ENCODE peak calls at places on chromosomes 1 and 21, in seven cellular contexts. P is colonic mucosa; W is fibroblast of lung; J is lower lobe of right lung; X is CD8-positive, alpha-beta memory T cell; U is GM23248; Z is iPS DF 6.9. C is an unnamed sample.

GRCh38 chr21:42777757-42778344 is 101.5 kb downstream of the WDR4 start:
- DNase-seq in Z (no peak), J (peak; percentile 39), U (no peak), W (no peak), P (no peak), X (no peak), C (no peak)

GRCh38 chr1:145997156-145998023 is 1.0 kb upstream of the TXNIP start:
- DNase-seq in Z (no peak), U (no peak), W (no peak), P (no peak), J (peak; percentile 71), X (peak; percentile 32), C (peak; percentile 74)

GRCh38 chr21:34544032-34544496 is 32.1 kb upstream of the KCNE1 start:
- DNase-seq in P (peak; percentile 88), J (peak; percentile 69), X (no peak), W (peak; percentile 69), Z (peak; percentile 63), U (peak; percentile 78), C (peak; percentile 60)

GRCh38 chr1:77680173-77680572 is 2.3 kb downstream of the ZZZ3 start:
- DNase-seq in U (no peak), W (no peak), J (no peak), X (no peak), Z (no peak), P (no peak), C (no peak)

GRCh38 chr1:245220381-245220985 is 65.7 kb downstream of the KIF26B start:
- DNase-seq in W (no peak), X (no peak), J (no peak), U (no peak), Z (no peak), P (no peak), C (no peak)

GRCh38 chr1:1996207-1996651 is 7.4 kb downstream of the CFAP74 start:
- DNase-seq in X (no peak), W (peak; percentile 44), U (no peak), Z (no peak), J (no peak), P (no peak), C (no peak)

GRCh38 chr1:212951058-212951923 is 950 bp downstream of the VASH2 start:
- DNase-seq in P (no peak), Z (no peak), W (no peak), X (no peak), U (peak; percentile 36), J (no peak), C (peak; percentile 21)

GRCh38 chr1:182698977-182699672 is 14.7 kb upstream of the RGS8 start:
- DNase-seq in U (no peak), X (no peak), Z (no peak), W (no peak), P (no peak), J (no peak), C (peak; percentile 30)

GRCh38 chr21:36478941-36479340 is 981 bp downstream of the CLDN14 start:
- DNase-seq in W (no peak), P (no peak), J (no peak), X (no peak), Z (no peak), U (peak; percentile 55), C (no peak)

GRCh38 chr1:24266398-24266941 is 52.7 kb upstream of the GRHL3 start:
- DNase-seq in J (no peak), P (no peak), Z (no peak), U (peak; percentile 95), W (peak; percentile 82), X (no peak), C (no peak)

GRCh38 chr1:169250022-169250421 is 117.6 kb downstream of the NME7 start:
- DNase-seq in Z (no peak), X (no peak), W (peak; percentile 10), U (no peak), P (no peak), J (no peak), C (no peak)

GRCh38 chr1:180502361-180503273 is at the start of gene ACBD6:
- DNase-seq in U (peak; percentile 96), X (peak; percentile 68), W (peak; percentile 89), P (peak; percentile 83), J (peak; percentile 91), Z (no peak), C (peak; percentile 85)

GRCh38 chr1:12696658-12697057 is 19.3 kb upstream of the AADACL3 start:
- DNase-seq in W (no peak), J (no peak), P (no peak), X (no peak), Z (no peak), U (no peak), C (no peak)

GRCh38 chr1:60832372-60832771 is 250.0 kb upstream of the NFIA start:
- DNase-seq in J (no peak), W (no peak), Z (no peak), P (no peak), U (no peak), X (no peak), C (no peak)

GRCh38 chr1:77834771-77835334 is 53.6 kb upstream of the NEXN start:
- DNase-seq in J (no peak), W (peak; percentile 94), X (no peak), P (peak; percentile 47), Z (no peak), U (peak; percentile 63), C (no peak)

GRCh38 chr1:207884276-207885029 is 26.5 kb downstream of the CD34 start:
- DNase-seq in Z (no peak), P (no peak), U (no peak), J (no peak), W (no peak), X (no peak), C (no peak)

GRCh38 chr1:9721606-9722377 is 70.3 kb downstream of the PIK3CD start:
- DNase-seq in X (peak; percentile 72), P (peak; percentile 48), W (peak; percentile 14), J (no peak), U (peak; percentile 30), Z (no peak), C (no peak)

GRCh38 chr1:210132582-210132981 is 100.0 kb upstream of the SERTAD4 start:
- DNase-seq in J (no peak), Z (peak; percentile 18), W (peak; percentile 55), U (peak; percentile 57), P (no peak), X (no peak), C (no peak)

GRCh38 chr1:176450526-176450925 is 12.4 kb upstream of the PAPPA2 start:
- DNase-seq in J (no peak), W (no peak), U (peak; percentile 72), X (no peak), Z (no peak), P (no peak), C (no peak)

GRCh38 chr1:212967767-212968166 is 17.4 kb downstream of the VASH2 start:
- DNase-seq in Z (peak; percentile 48), P (no peak), X (no peak), U (peak; percentile 64), J (no peak), W (peak; percentile 18), C (no peak)

GRCh38 chr1:214551052-214551435 is 358 bp downstream of the PTPN14 start:
- DNase-seq in X (no peak), U (no peak), W (no peak), Z (no peak), J (peak; percentile 59), P (peak; percentile 47), C (no peak)

GRCh38 chr1:9028921-9029715 is 2.9 kb upstream of the SLC2A7 start:
- DNase-seq in X (no peak), P (no peak), Z (no peak), W (peak; percentile 81), J (no peak), U (no peak), C (no peak)

GRCh38 chr1:226491093-226491850 is 57.3 kb upstream of the STUM start:
- DNase-seq in J (no peak), X (no peak), U (no peak), Z (no peak), W (no peak), P (no peak), C (no peak)

GRCh38 chr1:116126281-116126680 is 15.1 kb downstream of the MAB21L3 start:
- DNase-seq in P (no peak), W (no peak), Z (no peak), X (no peak), J (no peak), U (no peak), C (no peak)

GRCh38 chr1:116119876-116120275 is 8.7 kb downstream of the MAB21L3 start:
- DNase-seq in J (no peak), Z (no peak), W (no peak), X (no peak), U (no peak), P (no peak), C (no peak)

GRCh38 chr1:116123837-116124533 is 12.8 kb downstream of the MAB21L3 start:
- DNase-seq in J (no peak), P (peak; percentile 81), U (no peak), W (no peak), Z (no peak), X (no peak), C (no peak)

GRCh38 chr1:116125761-116126160 is 14.6 kb downstream of the MAB21L3 start:
- DNase-seq in U (no peak), J (no peak), P (peak; percentile 69), Z (no peak), W (no peak), X (no peak), C (no peak)

GRCh38 chr1:116122955-116123757 is 12.0 kb downstream of the MAB21L3 start:
- DNase-seq in P (peak; percentile 79), U (peak; percentile 97), Z (no peak), X (no peak), J (peak; percentile 58), W (peak; percentile 94), C (no peak)
- H3K4me3 ChIP-seq in P (no peak overlapping the region), U (peak overlapping the region; percentile 53), Z (no peak overlapping the region), X (no peak overlapping the region), J (no peak overlapping the region), W (peak overlapping the region; percentile 33), C (no peak overlapping the region)

GRCh38 chr1:200887772-200888348 is 6.8 kb upstream of the INAVA start:
- DNase-seq in U (no peak), W (no peak), Z (no peak), J (no peak), X (no peak), P (no peak), C (no peak)
- H3K4me3 ChIP-seq in U (no peak overlapping the region), W (no peak overlapping the region), Z (no peak overlapping the region), J (peak overlapping the region; percentile 23), X (peak overlapping the region; percentile 1), P (no peak overlapping the region), C (no peak overlapping the region)

DNA sequence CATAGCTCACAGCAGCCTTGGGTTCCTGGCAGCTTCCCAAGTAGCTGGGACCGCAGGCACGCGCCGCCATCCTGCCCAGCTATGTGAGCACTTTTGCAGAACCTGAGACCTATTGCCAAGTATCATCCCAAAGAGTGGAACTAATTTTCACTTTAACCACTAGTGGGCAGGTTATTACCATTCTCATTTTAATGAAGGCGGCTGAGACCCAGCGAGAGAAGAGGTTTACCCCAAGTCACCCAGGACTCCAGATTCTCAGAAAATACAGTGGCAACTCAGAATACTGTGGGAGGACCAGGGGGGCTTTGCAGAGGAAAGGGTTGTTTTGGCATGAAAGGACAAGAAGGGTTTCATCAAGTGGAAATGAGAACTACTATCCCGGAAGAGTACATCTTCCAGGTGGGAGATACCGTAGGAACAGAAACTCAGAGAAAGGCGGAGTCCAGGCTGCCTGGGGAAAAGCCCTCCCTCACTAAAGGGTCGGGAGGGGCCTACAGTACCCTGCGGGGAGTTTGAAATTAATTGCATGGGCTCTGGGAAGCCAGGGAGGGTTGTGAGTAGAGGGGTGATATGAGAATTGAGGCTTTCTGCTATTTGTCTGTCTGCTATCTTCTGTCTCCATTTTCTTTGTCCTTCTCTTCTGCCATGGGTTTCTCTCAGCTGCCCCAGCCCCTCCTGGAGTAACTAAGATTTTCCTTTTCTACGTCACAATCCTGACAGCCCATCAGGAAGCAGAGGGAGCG is 7.2 kb upstream of the SEMA4A start:
- DNase-seq in U (peak; percentile 96), W (peak; percentile 92), Z (no peak), J (peak; percentile 84), P (no peak), X (no peak), C (no peak)
- H3K4me3 ChIP-seq in U (no peak overlapping the region), W (no peak overlapping the region), Z (no peak overlapping the region), J (peak overlapping the region; percentile 17), P (no peak overlapping the region), X (peak overlapping the region; percentile 44), C (peak overlapping the region; percentile 6)

GRCh38 chr1:40438391-40439015 is 11.8 kb upstream of the ZFP69B start:
- DNase-seq in U (peak; percentile 52), J (no peak), W (peak; percentile 42), P (no peak), Z (no peak), X (no peak), C (no peak)
- H3K4me3 ChIP-seq in U (no peak overlapping the region), J (no peak overlapping the region), W (no peak overlapping the region), P (no peak overlapping the region), Z (no peak overlapping the region), X (no peak overlapping the region), C (no peak overlapping the region)

C was measured in uterus.